ENCODE peak calls at places on chromosome 14, in five cellular contexts. D, Z, F, U and W are unnamed samples.

GRCh38 chr14:61345144-61345482 is 23.7 kb downstream of the PRKCH start:
- DNase-seq in F (no peak), U (no peak), D (no peak), Z (no peak), W (no peak)

GRCh38 chr14:99190696-99191662 is 81.0 kb downstream of the BCL11B start:
- DNase-seq in F (no peak), Z (no peak), D (no peak), U (peak), W (no peak)

GRCh38 chr14:58356268-58356667 is 39.5 kb upstream of the TOMM20L start:
- DNase-seq in D (no peak), F (no peak), Z (no peak), U (no peak), W (no peak)

GRCh38 chr14:72986214-72986613 is 40.7 kb downstream of the ZFYVE1 start:
- DNase-seq in D (no peak), Z (no peak), U (no peak), F (no peak), W (no peak)

GRCh38 chr14:99189201-99189801 is 82.7 kb downstream of the BCL11B start:
- DNase-seq in F (no peak), Z (no peak), U (no peak), D (no peak), W (no peak)

GRCh38 chr14:90642239-90642717 is 174.0 kb downstream of the TTC7B start:
- DNase-seq in U (peak), Z (peak), F (no peak), D (no peak), W (no peak)

GRCh38 chr14:73216035-73216434 is 21.3 kb upstream of the PAPLN start:
- DNase-seq in U (no peak), D (no peak), F (no peak), Z (no peak), W (no peak)

GRCh38 chr14:89365071-89365801 is 51.8 kb downstream of the FOXN3 start:
- DNase-seq in D (no peak), Z (no peak), F (peak), U (no peak), W (peak)

GRCh38 chr14:103480595-103480994 is 42.0 kb downstream of the CKB start:
- DNase-seq in Z (no peak), U (no peak), D (no peak), F (peak), W (peak)

GRCh38 chr14:93105362-93105761 is 10.4 kb downstream of the ITPK1 start:
- DNase-seq in Z (no peak), U (no peak), F (no peak), D (peak), W (no peak)

GRCh38 chr14:94291906-94292525 is 1.1 kb downstream of the SERPINA10 start:
- DNase-seq in U (no peak), D (no peak), Z (no peak), F (no peak), W (no peak)

GRCh38 chr14:104386281-104386841 is 193.2 kb upstream of the C14orf180 start:
- DNase-seq in U (no peak), D (no peak), F (no peak), Z (no peak), W (no peak)

GRCh38 chr14:102999227-102999895 is 58.0 kb downstream of the CDC42BPB start:
- DNase-seq in U (no peak), D (no peak), Z (no peak), F (no peak), W (no peak)

DNA sequence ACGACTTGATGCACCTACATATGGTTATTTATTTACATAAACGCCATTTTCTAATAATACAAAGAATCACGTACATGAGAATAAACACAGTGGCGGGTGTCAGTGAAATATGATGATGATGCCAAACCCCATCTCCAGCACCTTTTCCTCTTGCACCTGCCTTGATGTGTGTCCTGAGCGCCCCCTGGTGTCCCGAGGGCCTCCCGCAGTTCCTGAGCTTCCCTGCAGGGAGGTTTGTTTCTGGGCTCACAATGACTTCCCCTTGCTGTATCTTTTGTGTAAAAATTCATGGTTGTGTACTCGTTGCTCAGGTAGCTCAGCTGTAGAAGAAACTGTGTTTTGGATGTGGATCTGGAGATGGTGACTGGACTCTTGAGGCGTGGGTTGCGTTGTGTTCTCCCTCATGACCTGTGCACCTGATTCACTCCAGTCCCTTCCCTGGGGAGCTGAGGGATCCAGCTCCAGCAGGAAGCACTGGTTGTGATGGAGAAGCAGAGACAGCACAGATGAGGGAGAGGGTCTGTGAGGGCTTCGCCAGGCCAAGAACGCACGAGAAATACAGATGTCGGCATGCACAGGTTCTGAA is 1037.8 kb downstream of the TMEM121 start:
- DNase-seq in U (peak), F (peak), Z (peak), D (no peak), W (peak)
- TF ChIP-seq CTCF in U (peak), F (peak), Z (no peak), D (no peak), W (peak)

GRCh38 chr14:64764641-64765520 is 60.7 kb downstream of the PLEKHG3 start:
- DNase-seq in D (peak), F (peak), Z (peak), U (peak), W (peak)

GRCh38 chr14:64768401-64769095 is 64.3 kb downstream of the PLEKHG3 start:
- DNase-seq in Z (no peak), U (peak), F (no peak), D (no peak), W (no peak)

GRCh38 chr14:64765740-64766302 is 61.6 kb downstream of the PLEKHG3 start:
- DNase-seq in F (no peak), Z (no peak), D (no peak), U (no peak), W (no peak)

GRCh38 chr14:64767215-64767964 is 63.2 kb downstream of the PLEKHG3 start:
- DNase-seq in Z (no peak), U (no peak), D (no peak), F (no peak), W (no peak)

DNA sequence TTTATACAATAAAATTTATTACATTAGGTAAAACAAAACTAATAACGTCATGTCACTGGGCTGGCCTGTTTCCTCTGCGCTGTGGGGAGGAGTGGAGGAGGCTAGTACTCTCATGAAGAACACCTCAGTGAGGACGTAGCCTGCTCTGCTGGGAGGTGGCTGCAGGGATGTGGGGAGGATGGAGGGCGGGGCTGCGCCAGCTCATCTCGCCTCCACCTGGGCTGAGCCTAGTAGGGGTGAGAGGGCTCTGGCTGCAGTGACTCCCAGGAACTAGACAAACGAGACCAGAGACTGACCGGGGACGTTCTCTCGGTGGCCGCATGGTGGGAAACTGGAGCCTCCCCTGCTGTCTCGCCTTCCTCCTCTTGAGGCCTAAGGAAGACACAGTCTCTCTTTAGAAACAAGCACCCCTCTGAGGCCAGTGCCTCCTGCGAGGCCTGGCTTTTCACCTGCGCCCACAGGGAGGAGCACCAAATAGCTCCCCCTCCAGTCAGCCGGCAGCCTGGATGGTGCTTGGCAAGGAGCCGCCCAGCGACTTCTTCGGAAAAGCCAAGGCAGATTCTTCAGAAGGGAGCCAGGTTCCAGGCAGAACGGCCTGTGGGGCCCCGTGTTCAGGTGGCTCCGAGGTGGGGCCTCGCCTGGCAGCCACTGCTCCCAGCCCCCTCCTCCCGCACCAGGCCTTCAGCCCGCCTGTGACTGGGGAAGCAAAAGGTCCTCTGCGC is 62.4 kb downstream of the PLEKHG3 start:
- DNase-seq in D (no peak), Z (no peak), U (peak), F (no peak), W (no peak)
- TF ChIP-seq CTCF in D (no peak), Z (no peak), U (peak), F (no peak), W (no peak)

DNA sequence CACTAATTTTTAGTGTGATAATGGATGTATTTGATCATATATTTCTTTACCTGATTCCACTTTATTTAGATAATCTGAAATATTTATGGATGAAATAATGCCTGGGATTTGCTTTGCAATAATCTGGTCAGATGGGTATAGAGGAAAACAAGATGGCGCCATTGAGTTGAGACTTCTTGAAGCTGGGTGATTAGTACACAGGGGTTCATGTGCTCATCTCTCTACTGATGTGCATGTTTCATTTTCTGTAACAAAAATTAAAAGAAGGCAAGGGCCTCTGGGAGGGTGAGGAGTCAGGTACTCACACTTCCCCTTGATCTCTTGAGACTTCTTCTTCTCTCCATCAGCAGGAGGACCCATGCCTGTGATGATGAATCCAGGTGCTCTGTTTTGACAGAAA is 61.8 kb downstream of the GCH1 start:
- DNase-seq in F (no peak), Z (no peak), D (no peak), U (no peak), W (peak)
- TF ChIP-seq CTCF in F (no peak), Z (no peak), D (no peak), U (peak), W (peak)

DNA sequence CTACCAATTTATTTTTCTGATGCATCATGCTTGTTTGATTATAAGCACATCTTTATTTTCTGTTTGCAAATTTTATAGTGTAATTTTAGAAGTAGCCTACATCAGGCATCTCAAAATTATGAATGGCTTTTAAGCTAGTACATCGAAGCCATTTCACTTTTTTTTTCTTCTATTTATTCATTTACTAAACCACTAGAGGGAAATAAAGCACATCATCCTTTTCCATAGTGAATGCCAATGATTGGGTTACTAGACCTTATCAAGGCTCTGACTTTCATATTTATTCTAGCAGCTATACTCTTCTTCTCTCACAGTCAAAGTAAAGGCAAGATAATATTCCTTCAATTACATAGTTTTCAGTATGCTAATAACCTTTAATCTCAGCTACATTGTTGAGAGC is 736.4 kb upstream of the LRFN5 start:
- DNase-seq in D (no peak), F (no peak), U (peak), Z (no peak), W (no peak)
- TF ChIP-seq CTCF in D (no peak), F (no peak), U (no peak), Z (no peak), W (no peak)